ENCODE peak calls at places on chromosomes 5 and 9, in nine cellular contexts. Q is HCT116; A is activated naive CD8-positive, alpha-beta T cell treated with anti-CD3 and anti-CD28 coated beads, Interleukin-2, amount 10 ng/mL, durations not matched to agents 7 days and 5 days; R is endodermal cell; Y is A172; D is heart right ventricle; T is activated CD4-positive, alpha-beta T cell treated with anti-CD3 and anti-CD28 coated beads for 24 hours; N is COR-L47; I is naive thymus-derived CD4-positive, alpha-beta T cell. X is an unnamed sample.

GRCh38 chr9:138105561-138106505 is 228.3 kb downstream of the CACNA1B start:
- DNase-seq in Q (no peak), A (no peak), R (no peak), Y (no peak), D (no peak), T (no peak), N (no peak), I (no peak), X (no peak)

GRCh38 chr5:157530226-157530972 is 45.2 kb downstream of the ADAM19 start:
- DNase-seq in Q (no peak), A (no peak), R (no peak), Y (no peak), D (no peak), T (no peak), N (no peak), I (no peak), X (no peak)

GRCh38 chr9:69599232-69599971 is 72.8 kb downstream of the APBA1 start:
- DNase-seq in Q (no peak), A (no peak), R (no peak), Y (no peak), D (no peak), T (no peak), N (no peak), I (no peak), X (no peak)

GRCh38 chr9:134690946-134691694 is 49.5 kb downstream of the COL5A1 start:
- DNase-seq in Q (no peak), A (no peak), R (no peak), Y (peak), D (no peak), T (no peak), N (no peak), I (no peak), X (no peak)

GRCh38 chr5:107538331-107539162 is 132.2 kb downstream of the EFNA5 start:
- DNase-seq in Q (no peak), A (no peak), R (no peak), Y (no peak), D (no peak), T (no peak), N (no peak), I (no peak), X (no peak)

GRCh38 chr5:141788296-141788980 is 89.8 kb downstream of the PCDH1 start:
- DNase-seq in Q (no peak), A (no peak), R (peak), Y (no peak), D (no peak), T (no peak), N (no peak), I (no peak), X (no peak)

GRCh38 chr9:86046930-86047341 is 52.4 kb downstream of the GOLM1 start:
- DNase-seq in Q (no peak), A (no peak), R (no peak), Y (no peak), D (no peak), T (no peak), N (no peak), I (no peak), X (no peak)

GRCh38 chr5:65943771-65944170 is 17.4 kb downstream of the ERBIN start:
- DNase-seq in Q (no peak), A (no peak), R (no peak), Y (no peak), D (no peak), T (no peak), N (no peak), I (no peak), X (no peak)

GRCh38 chr9:21695874-21696341 is 106.5 kb upstream of the MTAP start:
- DNase-seq in Q (no peak), A (no peak), R (no peak), Y (no peak), D (no peak), T (no peak), N (no peak), I (no peak), X (no peak)

GRCh38 chr5:41736641-41737040 is 133.6 kb downstream of the OXCT1 start:
- DNase-seq in Q (no peak), A (no peak), R (no peak), Y (no peak), D (no peak), T (no peak), N (no peak), I (no peak), X (no peak)

GRCh38 chr9:72474676-72475075 is 46.7 kb upstream of the TMC1 start:
- DNase-seq in Q (no peak), A (no peak), R (no peak), Y (no peak), D (no peak), T (no peak), N (no peak), I (no peak), X (no peak)

GRCh38 chr5:3311443-3311842 is 284.2 kb upstream of the IRX1 start:
- DNase-seq in Q (no peak), A (no peak), R (peak), Y (no peak), D (no peak), T (no peak), N (no peak), I (no peak), X (no peak)

GRCh38 chr5:143126121-143127019 is 277.1 kb downstream of the NR3C1 start:
- DNase-seq in Q (no peak), A (no peak), R (no peak), Y (no peak), D (no peak), T (no peak), N (no peak), I (no peak), X (no peak)

GRCh38 chr5:163534476-163535172 is 29.2 kb downstream of the MAT2B start:
- DNase-seq in Q (no peak), A (no peak), R (peak), Y (no peak), D (no peak), T (no peak), N (no peak), I (no peak), X (no peak)

GRCh38 chr5:125603321-125603720 is 819.9 kb upstream of the GRAMD2B start:
- DNase-seq in Q (no peak), A (no peak), R (no peak), Y (no peak), D (no peak), T (no peak), N (no peak), I (no peak), X (no peak)

GRCh38 chr5:163104496-163104895 is 332.9 kb upstream of the CCNG1 start:
- DNase-seq in Q (no peak), A (no peak), R (peak), Y (no peak), D (no peak), T (no peak), N (no peak), I (no peak), X (peak)

GRCh38 chr5:143350790-143351603 is 52.5 kb downstream of the NR3C1 start:
- DNase-seq in Q (peak), A (no peak), R (no peak), Y (peak), D (no peak), T (no peak), N (no peak), I (no peak), X (no peak)

GRCh38 chr5:17918373-17919104 is 284.3 kb downstream of the TAF11L14 start:
- DNase-seq in Q (no peak), A (no peak), R (peak), Y (peak), D (no peak), T (no peak), N (no peak), I (no peak), X (no peak)

GRCh38 chr5:171667341-171668096 is 118.1 kb upstream of the SMIM23 start:
- DNase-seq in Q (no peak), A (no peak), R (peak), Y (peak), D (peak), T (no peak), N (no peak), I (no peak), X (no peak)

GRCh38 chr9:76766126-76766525 is 1.9 kb downstream of the PCA3 start:
- DNase-seq in Q (no peak), A (no peak), R (no peak), Y (no peak), D (no peak), T (no peak), N (no peak), I (no peak), X (no peak)